ENCODE peak calls at places on chromosome 6, in eight cellular contexts. E, Z, O, M, J, D, Y and A are unnamed samples.

GRCh38 chr6:107231243-107231642 is 115.9 kb upstream of the BEND3 start:
- ATAC-seq in E (no peak), Z (no peak), O (no peak), M (no peak), J (no peak), D (no peak), Y (no peak), A (no peak)

GRCh38 chr6:10511477-10511876 is 9.7 kb upstream of the GCNT2 start:
- ATAC-seq in E (no peak), Z (no peak), O (peak), M (peak), J (no peak), D (peak), Y (peak), A (no peak)

GRCh38 chr6:127547909-127548649 is 28.9 kb upstream of the C6orf58 start:
- ATAC-seq in E (peak), Z (no peak), O (no peak), M (no peak), J (no peak), D (no peak), Y (no peak), A (no peak)

GRCh38 chr6:126546771-126547170 is 206.9 kb downstream of the CENPW start:
- ATAC-seq in E (peak), Z (no peak), O (no peak), M (no peak), J (no peak), D (no peak), Y (no peak), A (no peak)

GRCh38 chr6:34189806-34190503 is 44.1 kb upstream of the GRM4 start:
- ATAC-seq in E (no peak), Z (no peak), O (no peak), M (no peak), J (peak), D (no peak), Y (no peak), A (no peak)

GRCh38 chr6:87408721-87409155 is 966 bp downstream of the CFAP206 start:
- ATAC-seq in E (peak), Z (no peak), O (no peak), M (no peak), J (no peak), D (peak), Y (no peak), A (no peak)

GRCh38 chr6:132300323-132300949 is 100.8 kb downstream of the MOXD1 start:
- ATAC-seq in E (peak), Z (no peak), O (peak), M (no peak), J (peak), D (peak), Y (peak), A (peak)

GRCh38 chr6:39770476-39770875 is 21.7 kb upstream of the DAAM2 start:
- ATAC-seq in E (no peak), Z (no peak), O (no peak), M (no peak), J (no peak), D (no peak), Y (no peak), A (no peak)

GRCh38 chr6:116695398-116695797 is 14.4 kb downstream of the KPNA5 start:
- ATAC-seq in E (no peak), Z (no peak), O (no peak), M (no peak), J (peak), D (no peak), Y (no peak), A (no peak)

GRCh38 chr6:33430334-33430733 is 10.5 kb downstream of the SYNGAP1 start:
- ATAC-seq in E (no peak), Z (no peak), O (no peak), M (no peak), J (no peak), D (no peak), Y (no peak), A (no peak)

GRCh38 chr6:116087437-116088027 is 13.1 kb upstream of the NT5DC1 start:
- ATAC-seq in E (peak), Z (peak), O (no peak), M (no peak), J (no peak), D (no peak), Y (no peak), A (peak)

GRCh38 chr6:159978291-159979135 is 9.6 kb downstream of the IGF2R start:
- ATAC-seq in E (peak), Z (no peak), O (no peak), M (no peak), J (peak), D (peak), Y (peak), A (peak)

GRCh38 chr6:136228811-136229210 is 21.3 kb downstream of the MTFR2 start:
- ATAC-seq in E (no peak), Z (no peak), O (no peak), M (no peak), J (no peak), D (no peak), Y (no peak), A (no peak)

GRCh38 chr6:163971841-163972838 is 557.6 kb downstream of the QKI start:
- ATAC-seq in E (no peak), Z (no peak), O (no peak), M (no peak), J (no peak), D (peak), Y (no peak), A (no peak)

GRCh38 chr6:55100729-55101128 is 73.6 kb upstream of the HCRTR2 start:
- ATAC-seq in E (no peak), Z (no peak), O (no peak), M (no peak), J (no peak), D (no peak), Y (peak), A (no peak)

GRCh38 chr6:32941412-32941784 is 570 bp upstream of the HLA-DMB start:
- ATAC-seq in E (no peak), Z (peak), O (peak), M (no peak), J (peak), D (peak), Y (peak), A (peak)

GRCh38 chr6:74713941-74714340 is 491.9 kb downstream of the COL12A1 start:
- ATAC-seq in E (no peak), Z (no peak), O (no peak), M (no peak), J (no peak), D (no peak), Y (no peak), A (no peak)

GRCh38 chr6:116974942-116975341 is 97.9 kb downstream of the RFX6 start:
- ATAC-seq in E (no peak), Z (no peak), O (no peak), M (no peak), J (no peak), D (no peak), Y (no peak), A (no peak)

GRCh38 chr6:148293181-148293995 is 49.2 kb upstream of the SASH1 start:
- ATAC-seq in E (no peak), Z (peak), O (peak), M (peak), J (no peak), D (peak), Y (no peak), A (no peak)

GRCh38 chr6:165905744-165906143 is 242.7 kb upstream of the PDE10A start:
- ATAC-seq in E (no peak), Z (no peak), O (no peak), M (no peak), J (no peak), D (no peak), Y (no peak), A (no peak)